ENCODE peak calls at places on chromosome 9, in eight cellular contexts. Y, M, K, O, V, P, S and X are unnamed samples.

GRCh38 chr9:97925497-97926334 is 3.4 kb upstream of the TRMO start:
- DNase-seq in Y (no peak), M (no peak), K (no peak), O (no peak), V (no peak), P (no peak), S (no peak), X (no peak)

GRCh38 chr9:117825609-117826347 is 121.6 kb downstream of the TLR4 start:
- DNase-seq in Y (no peak), M (no peak), K (no peak), O (no peak), V (no peak), P (no peak), S (no peak), X (no peak)

GRCh38 chr9:113770396-113770795 is 105.7 kb upstream of the ZNF618 start:
- DNase-seq in Y (no peak), M (no peak), K (peak; percentile 20), O (no peak), V (peak; percentile 30), P (no peak), S (no peak), X (no peak)

GRCh38 chr9:37037137-37037743 is 3.2 kb upstream of the PAX5 start:
- DNase-seq in Y (peak; percentile 45), M (no peak), K (peak; percentile 17), O (no peak), V (no peak), P (no peak), S (no peak), X (peak; percentile 63)

GRCh38 chr9:100020121-100020780 is 78.5 kb downstream of the ERP44 start:
- DNase-seq in Y (no peak), M (no peak), K (no peak), O (no peak), V (no peak), P (no peak), S (no peak), X (no peak)

GRCh38 chr9:29691758-29692407 is 2118.6 kb upstream of the C9orf72 start:
- DNase-seq in Y (no peak), M (no peak), K (peak; percentile 25), O (no peak), V (no peak), P (peak; percentile 22), S (peak; percentile 51), X (peak; percentile 79)

GRCh38 chr9:100714372-100715099 is 136.7 kb downstream of the CAVIN4 start:
- DNase-seq in Y (peak; percentile 45), M (peak; percentile 72), K (peak; percentile 27), O (peak; percentile 53), V (peak; percentile 20), P (peak; percentile 67), S (peak; percentile 88), X (peak; percentile 83)

GRCh38 chr9:125391704-125392103 is 130.1 kb downstream of the GAPVD1 start:
- DNase-seq in Y (no peak), M (no peak), K (peak; percentile 23), O (no peak), V (no peak), P (no peak), S (no peak), X (no peak)

GRCh38 chr9:94639045-94639995 is at the start of gene FBP1:
- DNase-seq in Y (peak; percentile 60), M (peak; percentile 45), K (peak; percentile 6), O (no peak), V (no peak), P (no peak), S (peak; percentile 38), X (peak; percentile 64)

GRCh38 chr9:27198175-27198574 is 89.2 kb downstream of the TEK start:
- DNase-seq in Y (no peak), M (no peak), K (peak; percentile 51), O (no peak), V (no peak), P (no peak), S (no peak), X (peak; percentile 23)

GRCh38 chr9:137105814-137106661 is 8.5 kb downstream of the DPP7 start:
- DNase-seq in Y (no peak), M (no peak), K (no peak), O (no peak), V (no peak), P (no peak), S (no peak), X (no peak)

GRCh38 chr9:134660407-134660806 is 18.8 kb downstream of the COL5A1 start:
- DNase-seq in Y (no peak), M (no peak), K (no peak), O (no peak), V (no peak), P (no peak), S (peak; percentile 26), X (no peak)

GRCh38 chr9:75369989-75370388 is 281.7 kb downstream of the OSTF1 start:
- DNase-seq in Y (no peak), M (no peak), K (no peak), O (no peak), V (no peak), P (no peak), S (no peak), X (no peak)

GRCh38 chr9:92534199-92535159 is 1.3 kb downstream of the ECM2 start:
- DNase-seq in Y (no peak), M (no peak), K (peak; percentile 42), O (no peak), V (no peak), P (no peak), S (no peak), X (peak; percentile 7)

GRCh38 chr9:38662763-38663593 is 42.6 kb upstream of the ANKRD18A start:
- DNase-seq in Y (no peak), M (no peak), K (peak; percentile 46), O (no peak), V (no peak), P (no peak), S (no peak), X (peak; percentile 20)

GRCh38 chr9:125544988-125545651 is 161.9 kb downstream of the MAPKAP1 start:
- DNase-seq in Y (no peak), M (peak; percentile 57), K (peak; percentile 98), O (no peak), V (peak; percentile 70), P (peak; percentile 39), S (no peak), X (no peak)

GRCh38 chr9:134602547-134603362 is 38.8 kb upstream of the COL5A1 start:
- DNase-seq in Y (no peak), M (peak; percentile 92), K (peak; percentile 96), O (peak; percentile 14), V (peak; percentile 66), P (no peak), S (no peak), X (no peak)

GRCh38 chr9:16331527-16331926 is 538.9 kb downstream of the BNC2 start:
- DNase-seq in Y (no peak), M (no peak), K (no peak), O (no peak), V (no peak), P (no peak), S (no peak), X (no peak)

GRCh38 chr9:70192707-70193106 is 66.1 kb upstream of the SMC5 start:
- DNase-seq in Y (no peak), M (no peak), K (no peak), O (no peak), V (no peak), P (no peak), S (no peak), X (no peak)

GRCh38 chr9:130940023-130940549 is 1.0 kb upstream of the FIBCD1 start:
- DNase-seq in Y (no peak), M (no peak), K (no peak), O (no peak), V (no peak), P (no peak), S (no peak), X (peak; percentile 53)

GRCh38 chr9:70256123-70256551 is 2.6 kb upstream of the SMC5 start:
- DNase-seq in Y (no peak), M (peak; percentile 54), K (peak; percentile 65), O (peak; percentile 74), V (peak; percentile 55), P (no peak), S (peak; percentile 56), X (peak; percentile 22)

GRCh38 chr9:129383415-129384088 is 205.5 kb upstream of the IER5L start:
- DNase-seq in Y (peak; percentile 91), M (peak; percentile 90), K (peak; percentile 72), O (peak; percentile 14), V (peak; percentile 43), P (peak; percentile 45), S (peak; percentile 51), X (peak; percentile 71)

GRCh38 chr9:77883846-77884771 is 147.5 kb downstream of the GNAQ start:
- DNase-seq in Y (no peak), M (peak; percentile 27), K (peak; percentile 25), O (peak; percentile 44), V (no peak), P (no peak), S (no peak), X (peak; percentile 37)

GRCh38 chr9:9752722-9753121 is 860.1 kb downstream of the PTPRD start:
- DNase-seq in Y (no peak), M (no peak), K (peak; percentile 40), O (no peak), V (peak; percentile 46), P (no peak), S (peak; percentile 39), X (no peak)

GRCh38 chr9:20321683-20322082 is 300.6 kb downstream of the MLLT3 start:
- DNase-seq in Y (no peak), M (no peak), K (no peak), O (no peak), V (no peak), P (peak; percentile 12), S (peak; percentile 39), X (no peak)

GRCh38 chr9:131869312-131869711 is 129.4 kb upstream of the RAPGEF1 start:
- DNase-seq in Y (no peak), M (no peak), K (no peak), O (no peak), V (no peak), P (no peak), S (peak; percentile 58), X (peak; percentile 89)

GRCh38 chr9:72579190-72579589 is 57.8 kb downstream of the TMC1 start:
- DNase-seq in Y (no peak), M (no peak), K (peak; percentile 47), O (no peak), V (no peak), P (no peak), S (peak; percentile 82), X (no peak)